ENCODE peak calls at places on chromosomes 16 and 17, in four cellular contexts. Q is Caco-2, S is IMR-90, Z is heart right ventricle. P is an unnamed sample.

GRCh38 chr17:62824290-62825135 is 16.4 kb upstream of the MARCHF10 start:
- DNase-seq in Q (no peak), S (peak; percentile 95), Z (no peak), P (no peak)

GRCh38 chr16:70753228-70753627 is 47.7 kb downstream of the VAC14 start:
- DNase-seq in Q (no peak), S (no peak), Z (no peak), P (no peak)

GRCh38 chr16:66750279-66751134 is 902 bp downstream of the DYNC1LI2 start:
- DNase-seq in Q (no peak), S (no peak), Z (no peak), P (no peak)

GRCh38 chr16:70250748-70251650 is 741 bp downstream of the EXOSC6 start:
- DNase-seq in Q (peak; percentile 64), S (peak; percentile 35), Z (no peak), P (no peak)

GRCh38 chr17:64183815-64184397 is 54.0 kb upstream of the ERN1 start:
- DNase-seq in Q (no peak), S (peak; percentile 77), Z (no peak), P (no peak)

GRCh38 chr17:63701477-63702222 is 1.7 kb upstream of the LIMD2 start:
- DNase-seq in Q (no peak), S (no peak), Z (no peak), P (no peak)

GRCh38 chr17:6072157-6072556 is 2.0 kb downstream of the WSCD1 start:
- DNase-seq in Q (no peak), S (no peak), Z (no peak), P (no peak)

GRCh38 chr17:6853764-6854442 is 22.4 kb upstream of the TEKT1 start:
- DNase-seq in Q (no peak), S (no peak), Z (no peak), P (no peak)

GRCh38 chr17:82108999-82109480 is 11.0 kb upstream of the FASN start:
- DNase-seq in Q (no peak), S (no peak), Z (no peak), P (no peak)

GRCh38 chr16:2948807-2949704 is 15.0 kb upstream of the KREMEN2 start:
- DNase-seq in Q (no peak), S (no peak), Z (no peak), P (no peak)

GRCh38 chr16:10871157-10871991 is 5.6 kb upstream of the CIITA start:
- DNase-seq in Q (no peak), S (peak; percentile 92), Z (peak; percentile 40), P (peak; percentile 83)

GRCh38 chr16:49590166-49590871 is 216.7 kb downstream of the C16orf78 start:
- DNase-seq in Q (no peak), S (no peak), Z (no peak), P (no peak)

GRCh38 chr17:4986951-4987766 is at the start of gene CAMTA2:
- DNase-seq in Q (peak; percentile 82), S (peak; percentile 56), Z (peak; percentile 94), P (peak; percentile 80)

GRCh38 chr17:4980644-4981216 is 6.7 kb downstream of the CAMTA2 start:
- DNase-seq in Q (no peak), S (peak; percentile 46), Z (no peak), P (no peak)

GRCh38 chr17:4988168-4988567 is 693 bp upstream of the CAMTA2 start:
- DNase-seq in Q (no peak), S (no peak), Z (no peak), P (no peak)

GRCh38 chr17:4987767-4988083 is 250 bp upstream of the CAMTA2 start:
- DNase-seq in Q (no peak), S (no peak), Z (no peak), P (no peak)

DNA sequence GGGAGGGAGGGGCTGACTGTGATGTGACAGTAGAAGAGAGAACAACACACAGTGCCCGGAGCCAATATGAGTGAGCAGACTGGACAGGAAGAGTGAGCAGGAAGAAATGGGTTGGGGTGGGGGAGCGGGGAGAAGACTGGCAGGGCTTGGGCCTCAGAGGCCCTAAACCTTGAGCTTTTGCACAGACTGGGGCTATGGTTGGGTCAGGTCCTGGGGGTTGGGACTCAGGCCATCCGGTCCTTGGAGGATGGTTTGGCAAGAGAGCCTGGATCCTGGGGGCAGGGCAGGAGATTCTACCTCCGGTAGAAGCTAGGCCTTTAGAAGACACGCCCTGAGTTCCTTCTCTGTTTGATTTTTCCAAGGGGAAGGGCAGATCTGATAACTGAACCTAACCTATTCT is 1.1 kb downstream of the CAMTA2 start:
- DNase-seq in Q (no peak), S (no peak), Z (no peak), P (no peak)
- TF ChIP-seq CTCF in Q (no peak), S (no peak), Z (no peak), P (no peak)

DNA sequence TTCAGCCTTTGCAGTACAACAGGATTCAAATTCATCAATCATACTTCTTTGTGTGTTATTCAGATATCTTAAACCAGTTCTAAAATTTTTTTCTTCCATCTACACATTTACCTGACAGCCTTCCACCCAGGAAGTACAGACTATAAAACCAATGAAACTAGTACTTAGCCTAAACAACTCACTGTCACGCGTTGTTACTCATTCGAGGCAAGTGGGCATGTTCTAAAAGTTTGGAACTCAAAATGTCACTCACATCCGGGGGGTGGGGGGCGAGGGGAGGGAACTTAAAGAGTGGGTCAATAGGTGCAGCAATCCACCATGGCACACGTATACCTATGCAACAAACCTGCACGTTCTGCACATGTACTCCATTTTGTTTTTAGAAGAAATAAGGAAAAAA is 90.4 kb upstream of the PLEKHM1 start:
- DNase-seq in Q (no peak), S (no peak), Z (no peak), P (no peak)
- H3K27me3 ChIP-seq in Q (no peaks in the 10 kb centered on the region), S (no peaks in the 10 kb centered on the region), Z (no peaks in the 10 kb centered on the region), P (no peaks in the 10 kb centered on the region)

GRCh38 chr17:40717776-40718175 is 14.2 kb upstream of the KRT24 start:
- DNase-seq in Q (no peak), S (no peak), Z (no peak), P (no peak)

GRCh38 chr17:40718904-40719303 is 15.4 kb upstream of the KRT24 start:
- DNase-seq in Q (no peak), S (no peak), Z (no peak), P (no peak)

GRCh38 chr17:40714473-40714872 is 10.9 kb upstream of the KRT24 start:
- DNase-seq in Q (no peak), S (no peak), Z (no peak), P (no peak)
- TF ChIP-seq CTCF in Q (peak; percentile 16), S (no peak), Z (no peak), P (no peak)

GRCh38 chr17:80485846-80486245 is 9.4 kb upstream of the NPTX1 start:
- DNase-seq in Q (no peak), S (no peak), Z (no peak), P (no peak)

GRCh38 chr17:80482058-80482318 is 5.6 kb upstream of the NPTX1 start:
- DNase-seq in Q (no peak), S (no peak), Z (no peak), P (no peak)

GRCh38 chr17:80482555-80483308 is 6.3 kb upstream of the NPTX1 start:
- DNase-seq in Q (no peak), S (no peak), Z (no peak), P (no peak)

GRCh38 chr17:80487511-80487910 is 11.1 kb upstream of the NPTX1 start:
- DNase-seq in Q (no peak), S (no peak), Z (no peak), P (no peak)

GRCh38 chr17:80486692-80487091 is 10.3 kb upstream of the NPTX1 start:
- DNase-seq in Q (no peak), S (no peak), Z (no peak), P (no peak)
- H3K27me3 ChIP-seq in Q (no peaks in the 10 kb centered on the region), S (peaks cover 55% of the 10 kb centered on the region), Z (peaks cover 58% of the 10 kb centered on the region), P (peaks cover 46% of the 10 kb centered on the region)

GRCh38 chr16:13935408-13935807 is 15.5 kb downstream of the ERCC4 start:
- DNase-seq in Q (no peak), S (no peak), Z (no peak), P (no peak)
- TF ChIP-seq CTCF in Q (peak; percentile 38), S (peak; percentile 16), Z (peak; percentile 38), P (no peak)